ENCODE peak calls at places on chromosome 15, in four cellular contexts. One of them, this sample, is unnamed.

GRCh38 chr15:90553248-90553745 is 23.6 kb downstream of the CRTC3 start:
- DNase-seq in CD4-positive, alpha-beta memory T cell: no peak
- DNase-seq in sigmoid colon: no peak
- DNase-seq in effector CD4-positive, alpha-beta T cell: no peak
- DNase-seq in this sample: no peak

GRCh38 chr15:85421116-85421925 is 40.9 kb downstream of the AKAP13 start:
- DNase-seq in CD4-positive, alpha-beta memory T cell: no peak
- DNase-seq in sigmoid colon: no peak
- DNase-seq in effector CD4-positive, alpha-beta T cell: no peak
- DNase-seq in this sample: no peak

GRCh38 chr15:39974656-39975230 is 40.8 kb downstream of the EIF2AK4 start:
- DNase-seq in CD4-positive, alpha-beta memory T cell: no peak
- DNase-seq in sigmoid colon: no peak
- DNase-seq in effector CD4-positive, alpha-beta T cell: no peak
- DNase-seq in this sample: no peak

GRCh38 chr15:57198654-57199241 is 177.6 kb upstream of the CGNL1 start:
- DNase-seq in effector CD4-positive, alpha-beta T cell: no peak
- DNase-seq in CD4-positive, alpha-beta memory T cell: no peak
- DNase-seq in sigmoid colon: no peak
- DNase-seq in this sample: no peak

GRCh38 chr15:90813796-90814192 is 54.6 kb upstream of the FURIN start:
- DNase-seq in CD4-positive, alpha-beta memory T cell: no peak
- DNase-seq in effector CD4-positive, alpha-beta T cell: no peak
- DNase-seq in sigmoid colon: no peak
- DNase-seq in this sample: no peak

GRCh38 chr15:48682949-48683651 is 37.6 kb upstream of the FBN1 start:
- DNase-seq in CD4-positive, alpha-beta memory T cell: no peak
- DNase-seq in sigmoid colon: peak
- DNase-seq in effector CD4-positive, alpha-beta T cell: no peak
- DNase-seq in this sample: no peak

GRCh38 chr15:69805248-69805953 is 292.3 kb downstream of the TLE3 start:
- DNase-seq in sigmoid colon: no peak
- DNase-seq in effector CD4-positive, alpha-beta T cell: no peak
- DNase-seq in CD4-positive, alpha-beta memory T cell: no peak
- DNase-seq in this sample: no peak

GRCh38 chr15:76310470-76311070 is 699 bp downstream of the ETFA start:
- DNase-seq in sigmoid colon: no peak
- DNase-seq in effector CD4-positive, alpha-beta T cell: no peak
- DNase-seq in CD4-positive, alpha-beta memory T cell: peak
- DNase-seq in this sample: no peak

GRCh38 chr15:76185716-76186115 is 125.6 kb downstream of the ETFA start:
- DNase-seq in sigmoid colon: no peak
- DNase-seq in effector CD4-positive, alpha-beta T cell: no peak
- DNase-seq in CD4-positive, alpha-beta memory T cell: no peak
- DNase-seq in this sample: no peak

GRCh38 chr15:70154440-70155347 is 57.0 kb upstream of the TLE3 start:
- DNase-seq in sigmoid colon: peak
- DNase-seq in effector CD4-positive, alpha-beta T cell: no peak
- DNase-seq in CD4-positive, alpha-beta memory T cell: no peak
- DNase-seq in this sample: no peak

GRCh38 chr15:76337739-76338554 is 1.4 kb downstream of the ISL2 start:
- DNase-seq in CD4-positive, alpha-beta memory T cell: peak
- DNase-seq in sigmoid colon: no peak
- DNase-seq in effector CD4-positive, alpha-beta T cell: no peak
- DNase-seq in this sample: peak

GRCh38 chr15:57849332-57849731 is 142.8 kb downstream of the POLR2M start:
- DNase-seq in effector CD4-positive, alpha-beta T cell: no peak
- DNase-seq in CD4-positive, alpha-beta memory T cell: no peak
- DNase-seq in sigmoid colon: no peak
- DNase-seq in this sample: no peak

GRCh38 chr15:60006203-60006782 is 2.2 kb downstream of the FOXB1 start:
- DNase-seq in CD4-positive, alpha-beta memory T cell: peak
- DNase-seq in sigmoid colon: no peak
- DNase-seq in effector CD4-positive, alpha-beta T cell: peak
- DNase-seq in this sample: peak

GRCh38 chr15:70248116-70249025 is 150.7 kb upstream of the TLE3 start:
- DNase-seq in effector CD4-positive, alpha-beta T cell: no peak
- DNase-seq in sigmoid colon: peak
- DNase-seq in CD4-positive, alpha-beta memory T cell: no peak
- DNase-seq in this sample: no peak

GRCh38 chr15:33292718-33293307 is 18.0 kb upstream of the RYR3 start:
- DNase-seq in CD4-positive, alpha-beta memory T cell: peak
- DNase-seq in sigmoid colon: peak
- DNase-seq in effector CD4-positive, alpha-beta T cell: no peak
- DNase-seq in this sample: no peak

GRCh38 chr15:76183906-76184639 is 124.3 kb downstream of the TMEM266 start:
- DNase-seq in effector CD4-positive, alpha-beta T cell: no peak
- DNase-seq in sigmoid colon: no peak
- DNase-seq in CD4-positive, alpha-beta memory T cell: no peak
- DNase-seq in this sample: no peak

GRCh38 chr15:70795311-70795665 is 31.9 kb upstream of the UACA start:
- DNase-seq in effector CD4-positive, alpha-beta T cell: no peak
- DNase-seq in CD4-positive, alpha-beta memory T cell: no peak
- DNase-seq in sigmoid colon: no peak
- DNase-seq in this sample: no peak

GRCh38 chr15:38651328-38652038 is 86.9 kb upstream of the RASGRP1 start:
- DNase-seq in CD4-positive, alpha-beta memory T cell: peak
- DNase-seq in sigmoid colon: no peak
- DNase-seq in effector CD4-positive, alpha-beta T cell: peak
- DNase-seq in this sample: peak

GRCh38 chr15:42285042-42285441 is 11.8 kb upstream of the TMEM87A start:
- DNase-seq in effector CD4-positive, alpha-beta T cell: no peak
- DNase-seq in CD4-positive, alpha-beta memory T cell: no peak
- DNase-seq in sigmoid colon: no peak
- DNase-seq in this sample: no peak

GRCh38 chr15:52481915-52482314 is 46.8 kb downstream of the MYO5A start:
- DNase-seq in sigmoid colon: no peak
- DNase-seq in effector CD4-positive, alpha-beta T cell: peak
- DNase-seq in CD4-positive, alpha-beta memory T cell: peak
- DNase-seq in this sample: peak

GRCh38 chr15:75451674-75452363 is at the start of gene SIN3A:
- DNase-seq in effector CD4-positive, alpha-beta T cell: peak
- DNase-seq in sigmoid colon: peak
- DNase-seq in CD4-positive, alpha-beta memory T cell: peak
- DNase-seq in this sample: peak

GRCh38 chr15:44207643-44208042 is 12.6 kb upstream of the FRMD5 start:
- DNase-seq in sigmoid colon: no peak
- DNase-seq in CD4-positive, alpha-beta memory T cell: no peak
- DNase-seq in effector CD4-positive, alpha-beta T cell: no peak
- DNase-seq in this sample: no peak

GRCh38 chr15:59688383-59688887 is 685 bp downstream of the BNIP2 start:
- DNase-seq in sigmoid colon: peak
- DNase-seq in effector CD4-positive, alpha-beta T cell: peak
- DNase-seq in CD4-positive, alpha-beta memory T cell: peak
- DNase-seq in this sample: no peak

GRCh38 chr15:58260911-58261267 is 122.7 kb downstream of the AQP9 start:
- DNase-seq in effector CD4-positive, alpha-beta T cell: no peak
- DNase-seq in sigmoid colon: no peak
- DNase-seq in CD4-positive, alpha-beta memory T cell: no peak
- DNase-seq in this sample: no peak

GRCh38 chr15:87816811-87817210 is 439.7 kb downstream of the NTRK3 start:
- DNase-seq in CD4-positive, alpha-beta memory T cell: no peak
- DNase-seq in sigmoid colon: no peak
- DNase-seq in effector CD4-positive, alpha-beta T cell: no peak
- DNase-seq in this sample: no peak

GRCh38 chr15:89362203-89363101 is 27.8 kb upstream of the POLG start:
- DNase-seq in sigmoid colon: no peak
- DNase-seq in CD4-positive, alpha-beta memory T cell: no peak
- DNase-seq in effector CD4-positive, alpha-beta T cell: no peak
- DNase-seq in this sample: no peak

GRCh38 chr15:65066001-65066634 is 1.7 kb downstream of the RASL12 start:
- DNase-seq in CD4-positive, alpha-beta memory T cell: no peak
- DNase-seq in sigmoid colon: no peak
- DNase-seq in effector CD4-positive, alpha-beta T cell: no peak
- DNase-seq in this sample: no peak

GRCh38 chr15:55555089-55555488 is 33.1 kb downstream of the PYGO1 start:
- DNase-seq in sigmoid colon: no peak
- DNase-seq in CD4-positive, alpha-beta memory T cell: no peak
- DNase-seq in effector CD4-positive, alpha-beta T cell: no peak
- DNase-seq in this sample: no peak

GRCh38 chr15:67781907-67782559 is 43.3 kb upstream of the SKOR1 start:
- DNase-seq in effector CD4-positive, alpha-beta T cell: no peak
- DNase-seq in CD4-positive, alpha-beta memory T cell: no peak
- DNase-seq in sigmoid colon: no peak
- DNase-seq in this sample: no peak

GRCh38 chr15:44194397-44195150 is 497 bp downstream of the FRMD5 start:
- DNase-seq in effector CD4-positive, alpha-beta T cell: peak
- DNase-seq in CD4-positive, alpha-beta memory T cell: peak
- DNase-seq in sigmoid colon: peak
- DNase-seq in this sample: peak